ENCODE peak calls at places on chromosomes 6 and 20, in seven cellular contexts. I is putamen, Y is GM23248, H is fibroblast of the aortic adventitia, U is choroid plexus epithelial cell, R is kidney glomerular epithelial cell, K is mesenchymal stem cell. W is an unnamed sample.

GRCh38 chr6:160297310-160297709 is 38.7 kb upstream of the SLC22A2 start:
- DNase-seq in H (no peak), U (no peak), Y (no peak), R (no peak), I (no peak), K (no peak), W (no peak)

GRCh38 chr6:142787422-142787821 is 157.6 kb downstream of the HIVEP2 start:
- DNase-seq in U (no peak), R (no peak), I (no peak), H (no peak), Y (no peak), K (no peak), W (no peak)

GRCh38 chr6:45116714-45117410 is 211.3 kb upstream of the RUNX2 start:
- DNase-seq in U (peak; percentile 90), H (peak; percentile 71), Y (peak; percentile 75), I (no peak), K (peak; percentile 79), R (peak; percentile 10), W (peak; percentile 85)

GRCh38 chr6:141483561-141484061 is 649.1 kb upstream of the GJE1 start:
- DNase-seq in U (peak; percentile 95), R (peak; percentile 83), K (peak; percentile 92), I (peak; percentile 45), H (peak; percentile 93), Y (peak; percentile 92), W (peak; percentile 93)

GRCh38 chr20:43855803-43856202 is 58.8 kb upstream of the TOX2 start:
- DNase-seq in R (no peak), U (no peak), H (no peak), I (no peak), K (no peak), Y (no peak), W (no peak)

GRCh38 chr6:152700427-152700826 is 2.7 kb downstream of the MYCT1 start:
- DNase-seq in U (no peak), H (no peak), I (no peak), K (no peak), Y (no peak), R (no peak), W (no peak)

GRCh38 chr6:144007779-144008500 is at the start of gene PLAGL1:
- DNase-seq in U (peak; percentile 62), R (no peak), I (no peak), H (peak; percentile 69), K (peak; percentile 73), Y (peak; percentile 82), W (peak; percentile 52)

GRCh38 chr20:32685541-32686529 is 12.1 kb upstream of the C20orf203 start:
- DNase-seq in K (peak; percentile 87), I (no peak), H (peak; percentile 96), Y (peak; percentile 94), U (peak; percentile 90), R (no peak), W (peak; percentile 88)

GRCh38 chr20:12640255-12640654 is 368.5 kb upstream of the SPTLC3 start:
- DNase-seq in R (no peak), H (no peak), Y (no peak), K (no peak), U (no peak), I (no peak), W (no peak)

GRCh38 chr6:94361304-94362060 is 942.1 kb upstream of the EPHA7 start:
- DNase-seq in I (no peak), R (no peak), H (no peak), Y (no peak), K (no peak), U (no peak), W (no peak)

GRCh38 chr6:22349051-22349450 is 52.2 kb upstream of the PRL start:
- DNase-seq in U (no peak), K (no peak), Y (no peak), R (no peak), I (no peak), H (no peak), W (no peak)

W was measured in astrocyte of the spinal cord.